ENCODE peak calls at places on chromosomes 7 and 10, in seven cellular contexts. N is dorsolateral prefrontal cortex, B is kidney, U is cardiac fibroblast, I is kidney tubule cell, G is RWPE1, M is HTR-8/SVneo. Q is an unnamed sample.

GRCh38 chr10:3159160-3159559 is 13.4 kb downstream of the PITRM1 start:
- DNase-seq in I (no peak), G (no peak), U (no peak), M (no peak), B (no peak), N (no peak), Q (no peak)

GRCh38 chr7:29748286-29749099 is 57.8 kb upstream of the WIPF3 start:
- DNase-seq in N (peak), G (peak), M (no peak), U (peak), I (peak), B (no peak), Q (no peak)

GRCh38 chr7:149595541-149595940 is 97.9 kb upstream of the ZNF746 start:
- DNase-seq in B (no peak), G (no peak), U (no peak), I (no peak), N (peak), M (no peak), Q (no peak)

GRCh38 chr7:11412036-11412435 is 420.0 kb downstream of the THSD7A start:
- DNase-seq in M (no peak), N (no peak), U (no peak), G (no peak), I (no peak), B (no peak), Q (no peak)

GRCh38 chr10:132518572-132519381 is 18.8 kb upstream of the INPP5A start:
- DNase-seq in N (peak), G (peak), I (peak), M (no peak), U (no peak), B (peak), Q (no peak)

GRCh38 chr7:461453-462172 is 58.0 kb downstream of the PDGFA start:
- DNase-seq in M (peak), N (no peak), B (peak), I (no peak), U (peak), G (no peak), Q (no peak)

GRCh38 chr10:43610636-43611035 is 4.4 kb downstream of the ZNF485 start:
- DNase-seq in U (no peak), B (no peak), N (no peak), I (peak), M (no peak), G (no peak), Q (no peak)

GRCh38 chr7:75639071-75639892 is 99.5 kb downstream of the HIP1 start:
- DNase-seq in G (peak), I (peak), U (peak), B (peak), N (peak), M (no peak), Q (peak)

GRCh38 chr7:120961638-120962173 is 11.1 kb downstream of the ING3 start:
- DNase-seq in G (no peak), B (no peak), U (no peak), N (no peak), I (no peak), M (no peak), Q (no peak)

GRCh38 chr10:128624656-128625530 is 498.7 kb upstream of the MKI67 start:
- DNase-seq in U (peak), I (no peak), G (peak), B (no peak), N (no peak), M (no peak), Q (no peak)

GRCh38 chr7:151244156-151244870 is 4.2 kb downstream of the SMARCD3 start:
- DNase-seq in N (peak), I (peak), B (peak), M (peak), G (no peak), U (peak), Q (peak)

GRCh38 chr7:113521468-113521867 is 397.3 kb downstream of the PPP1R3A start:
- DNase-seq in M (no peak), N (no peak), B (no peak), G (no peak), I (peak), U (no peak), Q (no peak)

GRCh38 chr7:101814996-101815825 is 2.2 kb upstream of the CUX1 start:
- DNase-seq in M (peak), N (no peak), U (no peak), G (no peak), B (peak), I (no peak), Q (peak)

GRCh38 chr10:49396666-49396999 is 744 bp upstream of the DRGX start:
- DNase-seq in U (no peak), B (no peak), N (no peak), I (no peak), G (no peak), M (no peak), Q (no peak)

GRCh38 chr7:5143935-5144903 is 45.8 kb upstream of the WIPI2 start:
- DNase-seq in N (peak), I (no peak), G (no peak), U (peak), M (no peak), B (peak), Q (peak)

GRCh38 chr7:153380636-153381035 is 621.1 kb downstream of the ACTR3B start:
- DNase-seq in M (no peak), I (no peak), G (no peak), U (no peak), N (no peak), B (no peak), Q (no peak)

GRCh38 chr10:18145652-18146051 is 5.4 kb downstream of the CACNB2 start:
- DNase-seq in G (no peak), N (no peak), U (peak), M (no peak), B (no peak), I (no peak), Q (no peak)

GRCh38 chr7:85681241-85681640 is 494.4 kb upstream of the SEMA3D start:
- DNase-seq in G (no peak), I (no peak), B (no peak), M (no peak), U (no peak), N (no peak), Q (no peak)

GRCh38 chr10:132700168-132701098 is 85.5 kb downstream of the NKX6-2 start:
- DNase-seq in B (peak), M (no peak), G (no peak), I (no peak), U (peak), N (no peak), Q (no peak)

GRCh38 chr10:33091186-33091585 is 133.2 kb upstream of the ITGB1 start:
- DNase-seq in U (no peak), I (no peak), N (no peak), G (no peak), M (no peak), B (no peak), Q (no peak)

GRCh38 chr7:119096683-119097082 is 872.2 kb downstream of the ANKRD7 start:
- DNase-seq in M (no peak), G (no peak), N (no peak), I (no peak), U (no peak), B (no peak), Q (no peak)

GRCh38 chr10:119246862-119247549 is 39.6 kb downstream of the GRK5 start:
- DNase-seq in G (no peak), M (no peak), I (peak), U (peak), B (no peak), N (no peak), Q (no peak)

GRCh38 chr7:139797607-139798006 is 19.8 kb upstream of the HIPK2 start:
- DNase-seq in G (no peak), B (no peak), N (no peak), M (no peak), U (no peak), I (no peak), Q (no peak)

GRCh38 chr10:123890246-123890645 is 1.4 kb downstream of the CPXM2 start:
- DNase-seq in I (no peak), M (no peak), U (no peak), N (no peak), G (no peak), B (no peak), Q (no peak)